ENCODE peak calls at places on chromosomes 1 and 21, in seven cellular contexts. B, G, N, L, E, I and V are unnamed samples.

GRCh38 chr1:6378096-6378746 is 15.3 kb downstream of the ACOT7 start:
- DNase-seq in B (no peak), G (no peak), N (no peak), L (no peak), E (peak), I (no peak), V (no peak)

GRCh38 chr1:180945151-180945550 is 32.5 kb downstream of the KIAA1614 start:
- DNase-seq in B (no peak), G (no peak), N (no peak), L (no peak), E (no peak), I (no peak), V (no peak)

GRCh38 chr1:39268112-39268581 is 63.7 kb downstream of the MACF1 start:
- DNase-seq in B (peak), G (peak), N (no peak), L (no peak), E (no peak), I (peak), V (peak)

GRCh38 chr21:43371786-43372185 is 55.1 kb downstream of the SIK1 start:
- DNase-seq in B (no peak), G (no peak), N (no peak), L (no peak), E (no peak), I (no peak), V (no peak)

GRCh38 chr1:37682334-37682987 is 9.9 kb upstream of the CDCA8 start:
- DNase-seq in B (peak), G (peak), N (peak), L (peak), E (peak), I (peak), V (peak)

GRCh38 chr1:205232945-205233397 is 5.2 kb downstream of the TMCC2 start:
- DNase-seq in B (no peak), G (no peak), N (peak), L (no peak), E (no peak), I (no peak), V (no peak)

GRCh38 chr1:77783141-77783540 is 3.7 kb downstream of the MIGA1 start:
- DNase-seq in B (no peak), G (no peak), N (no peak), L (no peak), E (no peak), I (no peak), V (no peak)

GRCh38 chr1:94864821-94865220 is 44.7 kb downstream of the SLC44A3 start:
- DNase-seq in B (peak), G (no peak), N (no peak), L (no peak), E (no peak), I (no peak), V (peak)

GRCh38 chr1:231315887-231316286 is 21.8 kb downstream of the EXOC8 start:
- DNase-seq in B (no peak), G (peak), N (peak), L (peak), E (peak), I (no peak), V (peak)

GRCh38 chr1:51058863-51059262 is 43.2 kb upstream of the C1orf185 start:
- DNase-seq in B (no peak), G (no peak), N (no peak), L (no peak), E (peak), I (no peak), V (no peak)

GRCh38 chr1:45018599-45019230 is 6.7 kb downstream of the UROD start:
- DNase-seq in B (no peak), G (peak), N (peak), L (peak), E (peak), I (no peak), V (peak)

GRCh38 chr1:70459502-70460225 is 48.6 kb downstream of the CTH start:
- DNase-seq in B (no peak), G (no peak), N (no peak), L (no peak), E (peak), I (no peak), V (no peak)

GRCh38 chr1:34918609-34919561 is 10.6 kb downstream of the DLGAP3 start:
- DNase-seq in B (no peak), G (no peak), N (no peak), L (no peak), E (peak), I (no peak), V (no peak)

GRCh38 chr1:3692593-3692992 is 40.3 kb downstream of the TP73 start:
- DNase-seq in B (no peak), G (no peak), N (no peak), L (no peak), E (peak), I (no peak), V (no peak)

GRCh38 chr1:24389231-24389678 is 24.3 kb downstream of the STPG1 start:
- DNase-seq in B (no peak), G (no peak), N (no peak), L (no peak), E (no peak), I (no peak), V (no peak)

GRCh38 chr1:57474097-57474750 is 50.4 kb upstream of the DAB1 start:
- DNase-seq in B (no peak), G (no peak), N (no peak), L (no peak), E (no peak), I (no peak), V (no peak)

GRCh38 chr1:2416403-2416802 is 4.0 kb upstream of the PEX10 start:
- DNase-seq in B (no peak), G (no peak), N (peak), L (no peak), E (no peak), I (no peak), V (no peak)

GRCh38 chr1:231274119-231274825 is 33.3 kb downstream of the GNPAT start:
- DNase-seq in B (no peak), G (no peak), N (no peak), L (no peak), E (no peak), I (no peak), V (no peak)

GRCh38 chr1:116934586-116935207 is 25.0 kb downstream of the PTGFRN start:
- DNase-seq in B (no peak), G (no peak), N (no peak), L (no peak), E (peak), I (no peak), V (no peak)
- TF ChIP-seq CTCF in B (no peak), G (no peak), N (no peak), L (no peak), E (peak), I (no peak), V (peak)

GRCh38 chr1:148362930-148363810 is 119.9 kb downstream of the PPIAL4G start:
- DNase-seq in B (no peak), G (no peak), N (no peak), L (no peak), E (peak), I (no peak), V (no peak)
- TF ChIP-seq POLR2A in B (no peak), G (no peak), N (no peak), L (no peak), E (no peak), I (no peak), V (no peak)

GRCh38 chr1:225816643-225817538 is 7.0 kb downstream of the EPHX1 start:
- DNase-seq in B (no peak), G (no peak), N (peak), L (no peak), E (no peak), I (peak), V (peak)
- TF ChIP-seq CTCF in B (no peak), G (no peak), N (no peak), L (no peak), E (no peak), I (no peak), V (no peak)

DNA sequence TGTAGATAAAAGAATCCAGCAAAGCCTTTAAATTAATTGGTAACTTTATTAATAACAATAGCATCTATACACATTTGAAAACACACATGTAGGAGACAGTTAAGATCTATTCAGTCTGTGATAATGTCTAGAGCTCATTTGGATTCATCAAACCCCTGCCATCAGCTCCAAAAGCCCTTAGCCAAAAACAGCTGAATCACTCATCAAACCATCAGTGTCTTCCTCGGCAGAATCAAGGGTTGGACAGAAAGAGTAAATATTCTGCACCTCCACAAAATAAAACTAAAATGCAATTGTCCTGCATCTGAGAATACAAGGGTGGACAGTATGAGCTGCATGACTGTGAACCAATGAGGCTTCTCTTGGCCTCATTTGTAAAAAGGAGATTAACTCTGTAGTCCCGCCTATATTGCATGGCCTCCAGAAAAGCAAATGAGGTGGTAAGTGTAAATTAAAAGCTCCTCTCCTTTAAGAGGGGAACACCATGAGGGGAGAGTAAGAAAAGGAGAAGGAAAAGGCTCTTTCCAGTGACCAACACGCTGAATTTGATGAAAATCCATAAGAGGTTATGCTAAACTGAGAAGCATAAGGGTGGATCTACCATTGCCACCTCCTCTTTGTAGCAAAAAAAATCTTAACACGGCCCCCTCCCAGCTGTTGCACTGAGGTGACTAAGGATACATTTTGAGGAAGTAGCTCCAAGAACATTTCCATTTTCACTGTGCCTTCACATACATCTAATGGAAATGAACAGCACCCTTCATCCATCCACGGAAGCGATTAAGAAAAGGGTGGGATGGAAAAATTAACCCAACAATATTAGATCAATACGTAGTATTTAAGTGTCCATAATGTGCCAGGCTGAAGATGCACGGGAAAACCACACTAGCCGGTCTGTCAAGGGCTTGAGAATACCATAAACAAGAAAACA is 14.7 kb upstream of the BOLA1 start:
- DNase-seq in B (peak), G (no peak), N (no peak), L (no peak), E (peak), I (no peak), V (no peak)
- TF ChIP-seq POLR2A in B (no peak), G (peak), N (no peak), L (no peak), E (no peak), I (no peak), V (no peak)

GRCh38 chr1:20197329-20197791 is 11.0 kb upstream of the PLA2G2C start:
- DNase-seq in B (no peak), G (no peak), N (no peak), L (no peak), E (no peak), I (no peak), V (no peak)
- TF ChIP-seq CTCF in B (no peak), G (no peak), N (no peak), L (no peak), E (no peak), I (no peak), V (no peak)

DNA sequence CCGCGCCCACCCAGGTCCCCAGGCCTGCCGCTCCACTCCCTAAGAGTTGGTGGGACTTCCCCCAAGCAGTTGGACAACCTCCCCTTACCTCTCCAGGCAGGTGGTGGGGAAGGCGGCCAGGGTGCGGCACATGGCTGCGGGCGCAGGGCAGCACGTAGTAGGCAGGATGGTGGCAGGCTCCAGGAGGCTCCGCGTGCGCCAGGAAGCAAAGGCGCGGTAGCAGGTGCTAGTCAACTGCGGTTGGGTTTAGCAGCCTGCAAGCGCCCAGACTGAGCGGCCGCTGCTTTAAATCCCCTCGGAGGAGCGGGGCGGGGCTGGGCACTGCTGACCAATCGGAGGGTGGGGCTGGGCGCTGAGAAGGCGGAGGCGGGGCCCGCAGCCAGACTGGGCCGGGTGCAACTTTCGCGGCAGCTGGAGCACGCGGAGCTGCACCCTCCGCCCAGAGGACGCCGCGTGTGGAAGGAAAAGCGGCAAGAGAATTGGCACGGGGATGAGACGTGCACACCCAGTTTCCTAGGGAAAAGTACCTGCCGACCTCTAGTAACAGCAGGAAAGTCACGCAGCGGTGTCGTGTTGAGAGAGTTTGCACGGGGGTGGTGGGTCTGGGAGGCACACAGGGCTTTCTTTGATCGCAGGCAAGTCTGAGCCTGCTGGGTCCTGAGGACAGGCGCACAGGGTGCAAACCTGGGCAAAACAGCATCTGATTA is at the start of gene RGS16:
- DNase-seq in B (peak), G (peak), N (peak), L (peak), E (peak), I (peak), V (peak)
- TF ChIP-seq POLR2A in B (peak), G (peak), N (no peak), L (peak), E (peak), I (peak), V (no peak)